ENCODE peak calls at places on chromosomes 5 and 9, in ten cellular contexts. S, W, K, X, R, V, M, C, Q and H are unnamed samples.

GRCh38 chr9:73148447-73148937 is 3.2 kb upstream of the ANXA1 start:
- DNase-seq in S (no peak), W (no peak), K (no peak), X (no peak), R (peak), V (no peak), M (no peak), C (no peak), Q (no peak), H (no peak)

GRCh38 chr9:111098093-111098492 is 59.8 kb upstream of the LPAR1 start:
- DNase-seq in S (no peak), W (no peak), K (no peak), X (no peak), R (no peak), V (no peak), M (no peak), C (no peak), Q (no peak), H (no peak)

GRCh38 chr9:130718576-130718975 is 25.0 kb downstream of the EXOSC2 start:
- DNase-seq in S (no peak), W (no peak), K (no peak), X (no peak), R (no peak), V (peak), M (no peak), C (no peak), Q (no peak), H (no peak)

GRCh38 chr9:36151306-36152210 is 15.0 kb downstream of the GLIPR2 start:
- DNase-seq in S (peak), W (peak), K (peak), X (no peak), R (peak), V (peak), M (peak), C (no peak), Q (peak), H (peak)

GRCh38 chr9:81594415-81594814 is 94.9 kb downstream of the TLE1 start:
- DNase-seq in S (no peak), W (no peak), K (no peak), X (no peak), R (no peak), V (no peak), M (no peak), C (no peak), Q (no peak), H (no peak)

GRCh38 chr5:106766913-106767312 is 903.8 kb downstream of the EFNA5 start:
- DNase-seq in S (no peak), W (no peak), K (no peak), X (no peak), R (no peak), V (no peak), M (no peak), C (no peak), Q (no peak), H (no peak)

GRCh38 chr5:14778789-14779070 is 92.8 kb downstream of the ANKH start:
- DNase-seq in S (no peak), W (no peak), K (no peak), X (no peak), R (no peak), V (peak), M (no peak), C (no peak), Q (no peak), H (no peak)

GRCh38 chr9:108103294-108103693 is 613.7 kb upstream of the KLF4 start:
- DNase-seq in S (no peak), W (no peak), K (no peak), X (no peak), R (peak), V (no peak), M (no peak), C (no peak), Q (no peak), H (no peak)

GRCh38 chr5:110751902-110752762 is 13.3 kb downstream of the SLC25A46 start:
- DNase-seq in S (peak), W (no peak), K (no peak), X (no peak), R (peak), V (peak), M (no peak), C (no peak), Q (no peak), H (no peak)

GRCh38 chr9:131657456-131657855 is 82.4 kb downstream of the RAPGEF1 start:
- DNase-seq in S (peak), W (no peak), K (no peak), X (peak), R (no peak), V (no peak), M (no peak), C (no peak), Q (no peak), H (no peak)

GRCh38 chr5:78930742-78931141 is 54.4 kb downstream of the ARSB start:
- DNase-seq in S (no peak), W (no peak), K (no peak), X (no peak), R (peak), V (peak), M (no peak), C (no peak), Q (no peak), H (no peak)

GRCh38 chr9:134442087-134442470 is 115.8 kb downstream of the RXRA start:
- DNase-seq in S (no peak), W (no peak), K (no peak), X (no peak), R (peak), V (no peak), M (no peak), C (peak), Q (no peak), H (no peak)

GRCh38 chr5:93267276-93267675 is 313.7 kb downstream of the NR2F1-AS1 start:
- DNase-seq in S (no peak), W (no peak), K (no peak), X (no peak), R (no peak), V (no peak), M (no peak), C (no peak), Q (no peak), H (no peak)

GRCh38 chr9:110049699-110050450 is 158.1 kb downstream of the C9orf152 start:
- DNase-seq in S (peak), W (peak), K (no peak), X (no peak), R (peak), V (peak), M (no peak), C (no peak), Q (no peak), H (peak)

GRCh38 chr5:104062495-104063377 is 500.1 kb upstream of the NUDT12 start:
- DNase-seq in S (no peak), W (no peak), K (no peak), X (no peak), R (no peak), V (no peak), M (no peak), C (no peak), Q (no peak), H (no peak)

GRCh38 chr5:118253401-118254061 is 734.8 kb downstream of the DTWD2 start:
- DNase-seq in S (no peak), W (no peak), K (no peak), X (no peak), R (no peak), V (no peak), M (no peak), C (no peak), Q (no peak), H (no peak)

GRCh38 chr9:108972626-108973209 is 38.5 kb downstream of the ABITRAM start:
- DNase-seq in S (no peak), W (no peak), K (no peak), X (no peak), R (peak), V (no peak), M (no peak), C (no peak), Q (no peak), H (no peak)

GRCh38 chr5:108504974-108505373 is 123.1 kb upstream of the FBXL17 start:
- DNase-seq in S (no peak), W (no peak), K (no peak), X (no peak), R (no peak), V (no peak), M (no peak), C (no peak), Q (no peak), H (no peak)

GRCh38 chr9:35258665-35259474 is 97.1 kb downstream of the UNC13B start:
- DNase-seq in S (peak), W (peak), K (peak), X (peak), R (peak), V (peak), M (peak), C (peak), Q (peak), H (peak)

GRCh38 chr5:143488372-143488771 is 84.9 kb upstream of the NR3C1 start:
- DNase-seq in S (no peak), W (no peak), K (no peak), X (no peak), R (no peak), V (no peak), M (no peak), C (no peak), Q (no peak), H (no peak)

GRCh38 chr5:68460147-68460760 is 244.7 kb downstream of the PIK3R1 start:
- DNase-seq in S (peak), W (no peak), K (no peak), X (peak), R (peak), V (peak), M (peak), C (peak), Q (peak), H (peak)

GRCh38 chr5:125274938-125275759 is 528.7 kb upstream of the ZNF608 start:
- DNase-seq in S (no peak), W (no peak), K (no peak), X (no peak), R (no peak), V (no peak), M (no peak), C (no peak), Q (no peak), H (no peak)

GRCh38 chr9:136367296-136368145 is 4.0 kb upstream of the DNLZ start:
- DNase-seq in S (no peak), W (no peak), K (no peak), X (no peak), R (no peak), V (no peak), M (no peak), C (no peak), Q (no peak), H (no peak)

GRCh38 chr9:34638138-34638445 is 505 bp upstream of the SIGMAR1 start:
- DNase-seq in S (no peak), W (no peak), K (no peak), X (no peak), R (no peak), V (no peak), M (no peak), C (no peak), Q (no peak), H (no peak)

GRCh38 chr5:321233-321725 is at the start of gene AHRR:
- DNase-seq in S (no peak), W (no peak), K (peak), X (no peak), R (peak), V (peak), M (no peak), C (peak), Q (no peak), H (peak)